ENCODE peak calls at places on chromosomes 2 and 18, in seven cellular contexts. T, S, G, M, B, F and H are unnamed samples.

GRCh38 chr2:203706403-203706802 is at the start of gene CD28:
- DNase-seq in T (no peak), S (no peak), G (no peak), M (no peak), B (no peak), F (no peak), H (no peak)

GRCh38 chr2:199955339-199956061 is at the start of the genes MAIP1 and TYW5:
- DNase-seq in T (peak), S (no peak), G (peak), M (peak), B (peak), F (peak), H (peak)

GRCh38 chr18:62999921-63000320 is 284.6 kb downstream of the PHLPP1 start:
- DNase-seq in T (no peak), S (no peak), G (no peak), M (no peak), B (no peak), F (no peak), H (peak)

GRCh38 chr2:226683196-226683595 is 116.4 kb downstream of the IRS1 start:
- DNase-seq in T (peak), S (no peak), G (peak), M (no peak), B (peak), F (no peak), H (no peak)

GRCh38 chr2:29014331-29014730 is 33.2 kb downstream of the TOGARAM2 start:
- DNase-seq in T (no peak), S (no peak), G (no peak), M (no peak), B (no peak), F (no peak), H (no peak)

GRCh38 chr2:36459725-36460137 is 104.2 kb downstream of the CRIM1 start:
- DNase-seq in T (peak), S (no peak), G (peak), M (no peak), B (peak), F (peak), H (no peak)

GRCh38 chr2:1546023-1546591 is 132.8 kb downstream of the TPO start:
- DNase-seq in T (peak), S (no peak), G (peak), M (no peak), B (peak), F (peak), H (no peak)

GRCh38 chr2:42249887-42250286 is 80.7 kb downstream of the EML4 start:
- DNase-seq in T (no peak), S (no peak), G (no peak), M (no peak), B (no peak), F (peak), H (no peak)

GRCh38 chr2:54015809-54016703 is 45.3 kb upstream of the PSME4 start:
- DNase-seq in T (no peak), S (peak), G (peak), M (no peak), B (peak), F (peak), H (no peak)

GRCh38 chr2:1884933-1885580 is 140.7 kb upstream of the PXDN start:
- DNase-seq in T (no peak), S (no peak), G (no peak), M (no peak), B (peak), F (peak), H (no peak)

GRCh38 chr2:100980046-100980445 is 22.0 kb upstream of the RPL31 start:
- DNase-seq in T (no peak), S (no peak), G (no peak), M (no peak), B (no peak), F (no peak), H (no peak)

GRCh38 chr2:230473378-230473777 is 57.4 kb downstream of the SP100 start:
- DNase-seq in T (no peak), S (no peak), G (no peak), M (no peak), B (peak), F (no peak), H (no peak)

GRCh38 chr2:142742301-142743214 is 134.9 kb upstream of the KYNU start:
- DNase-seq in T (peak), S (no peak), G (peak), M (no peak), B (peak), F (peak), H (no peak)

GRCh38 chr2:219001577-219002394 is 8.6 kb upstream of the CRYBA2 start:
- DNase-seq in T (peak), S (no peak), G (peak), M (no peak), B (no peak), F (no peak), H (no peak)

GRCh38 chr2:27408601-27409320 is 630 bp downstream of the PPM1G start:
- DNase-seq in T (peak), S (no peak), G (peak), M (no peak), B (peak), F (no peak), H (no peak)

GRCh38 chr2:43619511-43619910 is 17.5 kb upstream of the PLEKHH2 start:
- DNase-seq in T (no peak), S (no peak), G (no peak), M (no peak), B (no peak), F (no peak), H (no peak)

GRCh38 chr2:9378433-9379371 is 44.6 kb downstream of the ITGB1BP1 start:
- DNase-seq in T (peak), S (no peak), G (peak), M (peak), B (peak), F (peak), H (peak)

GRCh38 chr2:88210132-88211004 is 40.2 kb downstream of the THNSL2 start:
- DNase-seq in T (no peak), S (no peak), G (no peak), M (no peak), B (no peak), F (no peak), H (no peak)

GRCh38 chr18:40159141-40160017 is 1795.7 kb upstream of the PIK3C3 start:
- DNase-seq in T (peak), S (no peak), G (peak), M (no peak), B (peak), F (peak), H (no peak)

GRCh38 chr2:64873472-64873924 is 115.7 kb upstream of the SLC1A4 start:
- DNase-seq in T (peak), S (no peak), G (peak), M (peak), B (peak), F (peak), H (peak)

GRCh38 chr2:205686231-205687017 is 4.1 kb downstream of the NRP2 start:
- DNase-seq in T (no peak), S (no peak), G (no peak), M (no peak), B (no peak), F (no peak), H (no peak)

DNA sequence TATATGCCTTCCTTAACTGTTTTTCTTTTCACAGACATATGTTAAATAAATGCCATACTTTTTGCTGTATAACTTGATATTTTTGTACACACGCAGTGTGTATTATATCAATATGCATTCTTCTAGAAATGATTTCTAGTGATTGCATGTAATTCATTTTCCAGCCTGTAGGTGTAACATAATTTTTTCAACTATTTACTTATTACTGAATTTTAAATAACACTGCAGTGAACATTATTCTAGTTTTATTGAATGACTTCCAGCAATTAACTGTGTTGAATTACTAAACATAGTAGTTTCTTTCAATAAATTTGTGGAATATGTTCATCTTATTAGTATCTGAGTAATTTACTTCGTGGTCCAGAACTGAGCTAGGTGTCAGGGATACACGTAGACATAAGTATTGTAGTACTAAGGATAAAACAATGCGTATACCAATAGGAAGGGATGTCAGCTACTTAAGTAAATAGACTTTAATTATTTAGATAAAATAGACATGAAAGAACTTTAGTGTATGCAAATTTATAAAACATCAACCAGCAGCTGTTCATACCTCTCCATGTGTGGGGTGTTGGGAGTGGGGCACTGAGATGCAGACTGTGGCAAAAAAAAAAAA is 28.0 kb downstream of the TANC1 start:
- DNase-seq in T (no peak), S (no peak), G (no peak), M (no peak), B (no peak), F (no peak), H (no peak)
- TF ChIP-seq CTCF in T (no peak), S (no peak), G (peak), M (peak), B (no peak), F (no peak), H (peak)

GRCh38 chr2:216283038-216283900 is 89.0 kb downstream of the MARCHF4 start:
- DNase-seq in T (no peak), S (peak), G (no peak), M (no peak), B (no peak), F (no peak), H (no peak)
- TF ChIP-seq CTCF in T (no peak), S (peak), G (peak), M (no peak), B (peak), F (peak), H (peak)

DNA sequence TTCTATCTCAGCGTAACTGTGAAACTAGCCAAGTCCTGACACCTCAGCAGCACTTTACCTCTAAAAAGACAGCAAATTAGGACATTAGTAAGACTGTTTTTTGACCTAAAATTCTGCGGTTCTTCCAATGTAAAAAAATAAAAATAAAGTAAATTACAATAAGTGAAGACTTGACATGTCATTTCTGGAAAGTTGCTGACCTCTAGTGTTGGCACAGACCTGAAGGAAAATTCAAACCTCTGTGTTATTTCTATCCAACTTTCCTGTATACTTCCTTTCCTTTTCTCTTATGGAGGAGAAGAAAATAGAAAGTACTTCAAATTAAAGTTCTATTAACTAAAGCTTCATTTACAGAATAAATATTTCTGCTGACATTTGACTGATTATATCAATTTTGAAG is 110.6 kb downstream of the TMEM182 start:
- DNase-seq in T (no peak), S (no peak), G (no peak), M (no peak), B (peak), F (no peak), H (no peak)
- TF ChIP-seq CTCF in T (no peak), S (peak), G (peak), M (peak), B (no peak), F (no peak), H (peak)

GRCh38 chr2:48107326-48107925 is 201.1 kb upstream of the FBXO11 start:
- DNase-seq in T (peak), S (peak), G (peak), M (no peak), B (peak), F (peak), H (no peak)
- TF ChIP-seq CTCF in T (no peak), S (no peak), G (peak), M (no peak), B (peak), F (peak), H (no peak)

GRCh38 chr2:215442392-215442787 is 6.5 kb upstream of the FN1 start:
- DNase-seq in T (no peak), S (no peak), G (no peak), M (no peak), B (no peak), F (no peak), H (no peak)
- TF ChIP-seq CTCF in T (no peak), S (no peak), G (no peak), M (no peak), B (no peak), F (no peak), H (no peak)

GRCh38 chr18:1914489-1914888 is 656.8 kb downstream of the METTL4 start:
- DNase-seq in T (peak), S (no peak), G (peak), M (no peak), B (peak), F (peak), H (no peak)
- TF ChIP-seq CTCF in T (peak), S (peak), G (peak), M (no peak), B (peak), F (peak), H (no peak)

GRCh38 chr2:240235149-240235803 is 94.8 kb upstream of the OTOS start:
- DNase-seq in T (no peak), S (no peak), G (no peak), M (no peak), B (no peak), F (no peak), H (peak)
- TF ChIP-seq CTCF in T (no peak), S (no peak), G (no peak), M (no peak), B (no peak), F (no peak), H (no peak)

GRCh38 chr2:221573430-221574230 is 1.5 kb upstream of the EPHA4 start:
- DNase-seq in T (peak), S (no peak), G (peak), M (peak), B (peak), F (peak), H (peak)
- TF ChIP-seq CTCF in T (peak), S (peak), G (peak), M (peak), B (peak), F (peak), H (peak)

GRCh38 chr18:61435064-61435652 is 101.9 kb downstream of the CDH20 start:
- DNase-seq in T (peak), S (no peak), G (no peak), M (no peak), B (peak), F (no peak), H (no peak)
- TF ChIP-seq CTCF in T (peak), S (peak), G (peak), M (peak), B (peak), F (peak), H (peak)

GRCh38 chr18:58051765-58052460 is 7.9 kb downstream of the NEDD4L start:
- DNase-seq in T (peak), S (no peak), G (peak), M (no peak), B (peak), F (peak), H (no peak)
- TF ChIP-seq CTCF in T (peak), S (peak), G (peak), M (peak), B (peak), F (peak), H (peak)